ENCODE peak calls at places on chromosomes 12 and 14, in eight cellular contexts. P, N, V, D, Y, G, X and I are unnamed samples.

GRCh38 chr14:105364100-105364708 is 34.1 kb upstream of the TEX22 start:
- DNase-seq in P (peak), N (peak), V (no peak), D (peak), Y (peak), G (peak), X (peak), I (no peak)

GRCh38 chr14:57533214-57533613 is 39.6 kb upstream of the CCDC198 start:
- DNase-seq in P (no peak), N (no peak), V (peak), D (peak), Y (no peak), G (no peak), X (no peak), I (peak)

GRCh38 chr12:94994312-94994711 is 9.2 kb downstream of the NDUFA12 start:
- DNase-seq in P (no peak), N (peak), V (no peak), D (peak), Y (no peak), G (no peak), X (no peak), I (no peak)

GRCh38 chr12:123231931-123232330 is 1.0 kb downstream of the MPHOSPH9 start:
- DNase-seq in P (no peak), N (peak), V (peak), D (peak), Y (no peak), G (no peak), X (no peak), I (no peak)

GRCh38 chr12:90250766-90251165 is 542.1 kb upstream of the ATP2B1 start:
- DNase-seq in P (no peak), N (no peak), V (no peak), D (no peak), Y (no peak), G (no peak), X (no peak), I (no peak)

GRCh38 chr12:106245767-106246166 is 2.1 kb downstream of the CKAP4 start:
- DNase-seq in P (peak), N (peak), V (peak), D (peak), Y (no peak), G (no peak), X (no peak), I (peak)

GRCh38 chr14:32077081-32078029 is at the start of gene ARHGAP5:
- DNase-seq in P (no peak), N (peak), V (peak), D (no peak), Y (no peak), G (peak), X (no peak), I (peak)

GRCh38 chr12:52494518-52494917 is 1.5 kb upstream of the KRT6A start:
- DNase-seq in P (no peak), N (peak), V (no peak), D (no peak), Y (no peak), G (no peak), X (no peak), I (peak)

GRCh38 chr14:68891851-68892660 is 87.0 kb downstream of the ACTN1 start:
- DNase-seq in P (no peak), N (no peak), V (no peak), D (no peak), Y (no peak), G (no peak), X (no peak), I (peak)